ENCODE peak calls at places on chromosomes 13 and 19, in ten cellular contexts. O is pancreas; R is NAMALWA; S is BE2C; Y is M059J; A is stimulated activated CD8-positive, alpha-beta memory T cell treated with anti-CD3 and anti-CD28 coated beads, Interleukin-4, amount 100 ng/mL, for 1 hour; W is uterus; G is A172; H is AG08396; Z is lung microvascular endothelial cell. C is an unnamed sample.

GRCh38 chr19:17103177-17103576 is 27.6 kb downstream of the MYO9B start:
- DNase-seq in O (no peak), R (peak), S (no peak), Y (peak), A (no peak), W (no peak), G (peak), H (no peak), Z (peak), C (no peak)

GRCh38 chr19:6753178-6754031 is 13.8 kb downstream of the SH2D3A start:
- DNase-seq in O (peak), R (peak), S (peak), Y (peak), A (peak), W (peak), G (no peak), H (peak), Z (peak), C (peak)

GRCh38 chr13:107866666-107867623 is 348.4 kb downstream of the LIG4 start:
- DNase-seq in O (no peak), R (no peak), S (peak), Y (no peak), A (no peak), W (no peak), G (no peak), H (peak), Z (peak), C (no peak)

GRCh38 chr19:34041922-34042521 is 130.3 kb upstream of the LSM14A start:
- DNase-seq in O (peak), R (peak), S (peak), Y (peak), A (peak), W (peak), G (peak), H (peak), Z (peak), C (peak)

GRCh38 chr19:35377656-35378055 is 6.8 kb downstream of the GPR42 start:
- DNase-seq in O (no peak), R (no peak), S (no peak), Y (no peak), A (no peak), W (no peak), G (no peak), H (no peak), Z (no peak), C (no peak)

GRCh38 chr19:10896851-10897526 is 25.6 kb downstream of the CARM1 start:
- DNase-seq in O (no peak), R (no peak), S (no peak), Y (no peak), A (no peak), W (no peak), G (no peak), H (no peak), Z (peak), C (no peak)

GRCh38 chr13:75123428-75123827 is 358.5 kb downstream of the TBC1D4 start:
- DNase-seq in O (no peak), R (no peak), S (peak), Y (no peak), A (no peak), W (no peak), G (no peak), H (no peak), Z (peak), C (no peak)

GRCh38 chr13:43767351-43767901 is 19.3 kb downstream of the ENOX1 start:
- DNase-seq in O (no peak), R (no peak), S (peak), Y (no peak), A (no peak), W (peak), G (no peak), H (no peak), Z (no peak), C (no peak)

GRCh38 chr13:39253774-39254173 is 215.5 kb downstream of the NHLRC3 start:
- DNase-seq in O (no peak), R (no peak), S (no peak), Y (peak), A (no peak), W (no peak), G (no peak), H (peak), Z (no peak), C (no peak)

GRCh38 chr19:56566904-56567273 is 379 bp upstream of the ZNF470 start:
- DNase-seq in O (peak), R (no peak), S (peak), Y (peak), A (no peak), W (peak), G (no peak), H (peak), Z (no peak), C (peak)

GRCh38 chr13:50511877-50512332 is 331.6 kb downstream of the DLEU7 start:
- DNase-seq in O (no peak), R (peak), S (no peak), Y (no peak), A (no peak), W (no peak), G (no peak), H (no peak), Z (no peak), C (no peak)

GRCh38 chr19:1768248-1768647 is 14.9 kb downstream of the ONECUT3 start:
- DNase-seq in O (no peak), R (no peak), S (peak), Y (no peak), A (no peak), W (no peak), G (no peak), H (no peak), Z (no peak), C (no peak)

GRCh38 chr13:113565526-113566226 is 18.9 kb upstream of the TFDP1 start:
- DNase-seq in O (no peak), R (no peak), S (no peak), Y (no peak), A (no peak), W (no peak), G (no peak), H (no peak), Z (no peak), C (no peak)

GRCh38 chr19:46607441-46607841 is 6.3 kb downstream of the CALM3 start:
- DNase-seq in O (no peak), R (no peak), S (no peak), Y (no peak), A (no peak), W (no peak), G (no peak), H (no peak), Z (no peak), C (no peak)

GRCh38 chr13:51793570-51794273 is 10.2 kb downstream of the DHRS12 start:
- DNase-seq in O (peak), R (peak), S (no peak), Y (peak), A (no peak), W (no peak), G (peak), H (peak), Z (peak), C (no peak)

GRCh38 chr19:51272183-51272817 is 21.4 kb downstream of the SIGLECL1 start:
- DNase-seq in O (no peak), R (no peak), S (no peak), Y (no peak), A (no peak), W (no peak), G (peak), H (no peak), Z (no peak), C (no peak)

GRCh38 chr13:27472941-27473340 is 22.6 kb upstream of the MTIF3 start:
- DNase-seq in O (no peak), R (no peak), S (no peak), Y (no peak), A (no peak), W (no peak), G (no peak), H (no peak), Z (no peak), C (no peak)

GRCh38 chr13:82747331-82747730 is 1134.9 kb downstream of the SLITRK1 start:
- DNase-seq in O (no peak), R (no peak), S (no peak), Y (no peak), A (no peak), W (no peak), G (no peak), H (no peak), Z (no peak), C (no peak)

C was measured in T follicular helper cell.